ENCODE peak calls at places on chromosomes 7 and 10, in six cellular contexts. One of them, this sample, is unnamed.

GRCh38 chr10:71842856-71843530 is 8.1 kb downstream of the PSAP start:
- DNase-seq in AG04449: no peak
- DNase-seq in adrenal gland: no peak
- DNase-seq in fibroblast of mammary gland: no peak
- DNase-seq in WERI-Rb-1: no peak
- DNase-seq in breast epithelium: no peak
- DNase-seq in this sample: no peak

GRCh38 chr10:124996127-124996853 is 54.4 kb downstream of the ZRANB1 start:
- DNase-seq in AG04449: no peak
- DNase-seq in adrenal gland: no peak
- DNase-seq in fibroblast of mammary gland: no peak
- DNase-seq in WERI-Rb-1: no peak
- DNase-seq in breast epithelium: no peak
- DNase-seq in this sample: no peak

GRCh38 chr7:40047661-40048060 is 86.8 kb downstream of the MPLKIP start:
- DNase-seq in AG04449: no peak
- DNase-seq in adrenal gland: no peak
- DNase-seq in fibroblast of mammary gland: no peak
- DNase-seq in WERI-Rb-1: no peak
- DNase-seq in breast epithelium: no peak
- DNase-seq in this sample: no peak

GRCh38 chr7:91162415-91162814 is 101.8 kb upstream of the FZD1 start:
- DNase-seq in AG04449: no peak
- DNase-seq in adrenal gland: no peak
- DNase-seq in fibroblast of mammary gland: no peak
- DNase-seq in WERI-Rb-1: no peak
- DNase-seq in breast epithelium: no peak
- DNase-seq in this sample: no peak

GRCh38 chr7:6221340-6222319 is 50.8 kb downstream of the CYTH3 start:
- DNase-seq in AG04449: no peak
- DNase-seq in adrenal gland: no peak
- DNase-seq in fibroblast of mammary gland: peak; percentile 32
- DNase-seq in WERI-Rb-1: no peak
- DNase-seq in breast epithelium: no peak
- DNase-seq in this sample: no peak

GRCh38 chr10:115093776-115094361 is 704 bp downstream of the ATRNL1 start:
- DNase-seq in AG04449: no peak
- DNase-seq in adrenal gland: peak; percentile 27
- DNase-seq in fibroblast of mammary gland: no peak
- DNase-seq in WERI-Rb-1: peak; percentile 46
- DNase-seq in breast epithelium: no peak
- DNase-seq in this sample: no peak

GRCh38 chr7:98211221-98211675 is at the start of gene BHLHA15:
- DNase-seq in AG04449: no peak
- DNase-seq in adrenal gland: peak; percentile 45
- DNase-seq in fibroblast of mammary gland: no peak
- DNase-seq in WERI-Rb-1: peak; percentile 73
- DNase-seq in breast epithelium: no peak
- DNase-seq in this sample: no peak

GRCh38 chr10:132360766-132361447 is 28.9 kb downstream of the LRRC27 start:
- DNase-seq in AG04449: no peak
- DNase-seq in adrenal gland: peak; percentile 44
- DNase-seq in fibroblast of mammary gland: no peak
- DNase-seq in WERI-Rb-1: peak; percentile 55
- DNase-seq in breast epithelium: no peak
- DNase-seq in this sample: no peak

GRCh38 chr10:102781921-102782542 is 38.3 kb downstream of the WBP1L start:
- DNase-seq in AG04449: no peak
- DNase-seq in adrenal gland: peak; percentile 42
- DNase-seq in fibroblast of mammary gland: peak; percentile 66
- DNase-seq in WERI-Rb-1: no peak
- DNase-seq in breast epithelium: no peak
- DNase-seq in this sample: peak; percentile 46

GRCh38 chr7:80047032-80047431 is 87.6 kb upstream of the GNAI1 start:
- DNase-seq in AG04449: no peak
- DNase-seq in adrenal gland: no peak
- DNase-seq in fibroblast of mammary gland: no peak
- DNase-seq in WERI-Rb-1: no peak
- DNase-seq in breast epithelium: no peak
- DNase-seq in this sample: no peak

GRCh38 chr7:5695037-5695708 is 86.3 kb downstream of the RNF216 start:
- DNase-seq in AG04449: peak; percentile 88
- DNase-seq in adrenal gland: no peak
- DNase-seq in fibroblast of mammary gland: peak; percentile 85
- DNase-seq in WERI-Rb-1: no peak
- DNase-seq in breast epithelium: peak; percentile 57
- DNase-seq in this sample: no peak

GRCh38 chr10:101644002-101644401 is 51.0 kb downstream of the FBXW4 start:
- DNase-seq in AG04449: no peak
- DNase-seq in adrenal gland: no peak
- DNase-seq in fibroblast of mammary gland: no peak
- DNase-seq in WERI-Rb-1: no peak
- DNase-seq in breast epithelium: no peak
- DNase-seq in this sample: no peak

GRCh38 chr7:21944616-21945373 is 904 bp downstream of the CDCA7L start:
- DNase-seq in AG04449: no peak
- DNase-seq in adrenal gland: no peak
- DNase-seq in fibroblast of mammary gland: peak; percentile 9
- DNase-seq in WERI-Rb-1: peak; percentile 35
- DNase-seq in breast epithelium: peak; percentile 55
- DNase-seq in this sample: peak; percentile 41

GRCh38 chr10:777913-778479 is 88.5 kb upstream of the DIP2C start:
- DNase-seq in AG04449: no peak
- DNase-seq in adrenal gland: no peak
- DNase-seq in fibroblast of mammary gland: no peak
- DNase-seq in WERI-Rb-1: no peak
- DNase-seq in breast epithelium: no peak
- DNase-seq in this sample: no peak

GRCh38 chr7:34354906-34355305 is 303.1 kb upstream of the NPSR1 start:
- DNase-seq in AG04449: peak; percentile 46
- DNase-seq in adrenal gland: no peak
- DNase-seq in fibroblast of mammary gland: no peak
- DNase-seq in WERI-Rb-1: no peak
- DNase-seq in breast epithelium: no peak
- DNase-seq in this sample: peak; percentile 47

GRCh38 chr7:5629941-5630340 is 151.5 kb downstream of the RNF216 start:
- DNase-seq in AG04449: no peak
- DNase-seq in adrenal gland: peak; percentile 26
- DNase-seq in fibroblast of mammary gland: peak; percentile 81
- DNase-seq in WERI-Rb-1: no peak
- DNase-seq in breast epithelium: no peak
- DNase-seq in this sample: peak; percentile 86

GRCh38 chr7:91636129-91636724 is 244.3 kb downstream of the MTERF1 start:
- DNase-seq in AG04449: no peak
- DNase-seq in adrenal gland: peak; percentile 24
- DNase-seq in fibroblast of mammary gland: peak; percentile 43
- DNase-seq in WERI-Rb-1: peak; percentile 57
- DNase-seq in breast epithelium: no peak
- DNase-seq in this sample: peak; percentile 35

GRCh38 chr10:91024541-91024940 is 103.7 kb upstream of the ANKRD1 start:
- DNase-seq in AG04449: no peak
- DNase-seq in adrenal gland: no peak
- DNase-seq in fibroblast of mammary gland: no peak
- DNase-seq in WERI-Rb-1: no peak
- DNase-seq in breast epithelium: no peak
- DNase-seq in this sample: no peak

GRCh38 chr7:26553128-26553527 is 261.5 kb downstream of the SNX10 start:
- DNase-seq in AG04449: no peak
- DNase-seq in adrenal gland: no peak
- DNase-seq in fibroblast of mammary gland: no peak
- DNase-seq in WERI-Rb-1: no peak
- DNase-seq in breast epithelium: no peak
- DNase-seq in this sample: no peak

GRCh38 chr7:20114463-20114862 is 102.7 kb downstream of the MACC1 start:
- DNase-seq in AG04449: no peak
- DNase-seq in adrenal gland: peak; percentile 35
- DNase-seq in fibroblast of mammary gland: peak; percentile 12
- DNase-seq in WERI-Rb-1: no peak
- DNase-seq in breast epithelium: no peak
- DNase-seq in this sample: no peak

GRCh38 chr7:1340031-1340430 is 107.4 kb downstream of the UNCX start:
- DNase-seq in AG04449: no peak
- DNase-seq in adrenal gland: no peak
- DNase-seq in fibroblast of mammary gland: no peak
- DNase-seq in WERI-Rb-1: no peak
- DNase-seq in breast epithelium: no peak
- DNase-seq in this sample: no peak

GRCh38 chr7:27170936-27171635 is 3.0 kb downstream of the HOXA10 start:
- DNase-seq in AG04449: no peak
- DNase-seq in adrenal gland: no peak
- DNase-seq in fibroblast of mammary gland: peak; percentile 30
- DNase-seq in WERI-Rb-1: no peak
- DNase-seq in breast epithelium: no peak
- DNase-seq in this sample: no peak

DNA sequence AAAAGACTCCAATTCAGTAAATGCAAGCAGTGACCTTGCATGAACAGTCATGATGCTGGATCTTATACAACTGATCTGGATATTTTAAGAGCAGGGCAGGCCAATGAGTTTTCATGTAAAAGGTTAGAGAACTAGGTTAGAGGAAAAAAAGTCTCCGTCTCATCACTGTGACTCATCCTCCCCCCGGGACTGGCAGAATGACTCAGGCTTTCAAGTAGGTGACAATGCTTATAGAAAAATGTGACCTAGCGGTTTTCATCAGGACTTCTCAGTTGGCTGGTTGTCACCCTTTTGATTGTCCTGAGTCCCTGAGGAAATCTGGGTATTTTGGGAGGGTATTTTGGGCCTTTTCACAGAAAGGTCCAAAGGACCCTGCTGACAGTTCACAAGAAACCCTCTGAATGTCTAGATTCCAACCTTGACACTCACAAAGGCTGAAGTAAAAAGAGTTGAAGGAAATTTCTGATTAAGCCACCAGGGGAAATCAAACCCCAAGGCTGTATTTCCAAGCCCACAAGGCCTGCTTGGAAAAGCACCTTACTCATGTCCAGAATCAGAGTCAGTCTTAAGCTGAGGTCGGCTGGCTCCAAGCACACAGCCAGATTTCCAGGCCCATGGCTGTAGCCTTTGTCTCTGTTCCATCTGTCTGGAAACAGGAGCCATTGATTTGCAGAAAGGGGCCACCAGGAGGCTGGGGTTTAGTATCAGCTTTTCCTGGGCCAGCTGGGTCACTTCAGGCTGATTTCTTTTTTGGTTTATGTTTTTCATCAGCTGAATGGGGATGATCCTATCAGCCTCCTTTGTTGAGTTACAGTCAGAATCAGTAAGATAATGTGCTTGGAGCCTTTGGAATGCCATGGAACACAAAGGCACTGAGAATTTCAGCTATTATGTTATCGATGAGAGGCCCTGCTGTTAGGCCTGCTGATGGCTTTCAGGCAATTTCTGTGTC is 226.4 kb upstream of the HABP2 start:
- DNase-seq in AG04449: peak; percentile 79
- DNase-seq in adrenal gland: peak; percentile 93
- DNase-seq in fibroblast of mammary gland: peak; percentile 97
- DNase-seq in WERI-Rb-1: peak; percentile 85
- DNase-seq in breast epithelium: peak; percentile 76
- DNase-seq in this sample: peak; percentile 83
- TF ChIP-seq CTCF in AG04449: peak; percentile 17
- TF ChIP-seq CTCF in adrenal gland: peak; percentile 44
- TF ChIP-seq CTCF in fibroblast of mammary gland: peak; percentile 50
- TF ChIP-seq CTCF in WERI-Rb-1: peak; percentile 21
- TF ChIP-seq CTCF in breast epithelium: peak; percentile 34
- TF ChIP-seq CTCF in this sample: no peak

GRCh38 chr7:130960208-130960988 is 226.4 kb upstream of the KLF14 start:
- DNase-seq in AG04449: peak; percentile 97
- DNase-seq in adrenal gland: peak; percentile 44
- DNase-seq in fibroblast of mammary gland: peak; percentile 99
- DNase-seq in WERI-Rb-1: no peak
- DNase-seq in breast epithelium: no peak
- DNase-seq in this sample: peak; percentile 99
- H3K4me3 ChIP-seq in AG04449: peak overlapping the region; percentile 45
- H3K4me3 ChIP-seq in adrenal gland: no peak overlapping the region
- H3K4me3 ChIP-seq in fibroblast of mammary gland: peak overlapping the region; percentile 55
- H3K4me3 ChIP-seq in WERI-Rb-1: no peak overlapping the region
- H3K4me3 ChIP-seq in breast epithelium: peak overlapping the region; percentile 10
- H3K4me3 ChIP-seq in this sample: no peak overlapping the region

DNA sequence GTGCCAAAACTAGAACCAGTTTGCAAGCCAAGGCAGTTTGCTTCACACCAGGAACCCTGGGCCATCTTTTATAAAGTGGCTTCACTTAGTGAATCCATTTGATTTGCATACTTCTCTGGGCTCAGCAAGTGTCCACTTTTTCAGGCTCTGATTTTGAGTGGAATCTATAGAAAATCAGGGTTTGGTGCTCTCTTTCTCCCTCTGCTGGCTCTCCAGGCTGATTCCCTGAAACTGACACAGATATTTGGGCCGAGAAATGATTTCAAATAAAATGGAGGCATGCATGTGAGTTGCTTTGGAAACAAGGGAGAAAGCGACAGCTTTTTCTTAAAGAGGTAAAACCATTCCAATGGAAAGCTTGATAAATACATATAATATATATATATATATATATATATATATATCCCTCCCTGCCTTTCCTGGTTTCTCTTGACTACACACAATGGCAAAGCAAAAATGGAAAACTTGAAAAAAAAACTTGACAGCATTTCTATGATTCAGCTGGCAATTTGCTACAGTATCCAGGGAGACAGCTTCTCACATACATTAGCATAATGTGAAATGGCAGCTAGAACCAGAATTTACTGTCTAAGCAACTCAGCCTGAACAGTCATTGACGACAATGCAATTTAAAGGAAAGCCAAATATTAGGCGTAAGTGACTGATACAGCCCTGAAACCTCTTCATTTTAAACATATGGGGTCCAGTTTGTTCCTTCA is 188.4 kb downstream of the TMEM178B start:
- DNase-seq in AG04449: no peak
- DNase-seq in adrenal gland: no peak
- DNase-seq in fibroblast of mammary gland: peak; percentile 15
- DNase-seq in WERI-Rb-1: no peak
- DNase-seq in breast epithelium: no peak
- DNase-seq in this sample: no peak
- TF ChIP-seq CTCF in AG04449: no peak
- TF ChIP-seq CTCF in adrenal gland: no peak
- TF ChIP-seq CTCF in fibroblast of mammary gland: peak; percentile 30
- TF ChIP-seq CTCF in WERI-Rb-1: no peak
- TF ChIP-seq CTCF in breast epithelium: no peak
- TF ChIP-seq CTCF in this sample: no peak

GRCh38 chr7:131556055-131556911 is at the start of gene PODXL:
- DNase-seq in AG04449: no peak
- DNase-seq in adrenal gland: peak; percentile 83
- DNase-seq in fibroblast of mammary gland: no peak
- DNase-seq in WERI-Rb-1: peak; percentile 83
- DNase-seq in breast epithelium: peak; percentile 38
- DNase-seq in this sample: no peak

GRCh38 chr7:131553906-131554305 is 2.5 kb downstream of the PODXL start:
- DNase-seq in AG04449: no peak
- DNase-seq in adrenal gland: no peak
- DNase-seq in fibroblast of mammary gland: no peak
- DNase-seq in WERI-Rb-1: peak; percentile 55
- DNase-seq in breast epithelium: no peak
- DNase-seq in this sample: no peak

GRCh38 chr7:131556912-131557457 is 557 bp upstream of the PODXL start:
- DNase-seq in AG04449: no peak
- DNase-seq in adrenal gland: no peak
- DNase-seq in fibroblast of mammary gland: no peak
- DNase-seq in WERI-Rb-1: no peak
- DNase-seq in breast epithelium: no peak
- DNase-seq in this sample: no peak

GRCh38 chr7:131555565-131556054 is 818 bp downstream of the PODXL start:
- DNase-seq in AG04449: no peak
- DNase-seq in adrenal gland: no peak
- DNase-seq in fibroblast of mammary gland: no peak
- DNase-seq in WERI-Rb-1: peak; percentile 22
- DNase-seq in breast epithelium: no peak
- DNase-seq in this sample: no peak

GRCh38 chr7:131554880-131555516 is 1.4 kb downstream of the PODXL start:
- DNase-seq in AG04449: no peak
- DNase-seq in adrenal gland: no peak
- DNase-seq in fibroblast of mammary gland: no peak
- DNase-seq in WERI-Rb-1: no peak
- DNase-seq in breast epithelium: no peak
- DNase-seq in this sample: no peak
- H3K4me3 ChIP-seq in AG04449: no peak overlapping the region
- H3K4me3 ChIP-seq in adrenal gland: no peak overlapping the region
- H3K4me3 ChIP-seq in fibroblast of mammary gland: no peak overlapping the region
- H3K4me3 ChIP-seq in WERI-Rb-1: peak overlapping the region; percentile 85
- H3K4me3 ChIP-seq in breast epithelium: peak overlapping the region; percentile 68
- H3K4me3 ChIP-seq in this sample: no peak overlapping the region